ENCODE peak calls at places on chromosomes 4 and X, in ten cellular contexts. E is ecto neural progenitor cell; M is brain microvascular endothelial cell; I is ELR; W is RWPE2; K is A549; U is HepG2; T is posterior vena cava; G is H7; B is stimulated activated naive CD8-positive, alpha-beta T cell treated with anti-CD3 and anti-CD28 coated beads, Interleukin-15, amount 100 ng/mL, for 72 hours. Y is an unnamed sample.

GRCh38 chr4:13294961-13295605 is 189.1 kb downstream of the RAB28 start:
- DNase-seq in E (no peak), M (no peak), I (no peak), W (no peak), K (no peak), U (peak), T (no peak), G (no peak), B (no peak), Y (no peak)

GRCh38 chr4:54659213-54660144 is 1.7 kb downstream of the KIT start:
- DNase-seq in E (no peak), M (peak), I (peak), W (no peak), K (no peak), U (no peak), T (no peak), G (peak), B (no peak), Y (no peak)

GRCh38 chrX:115362334-115363095 is 73.0 kb downstream of the LUZP4 start:
- DNase-seq in E (no peak), M (no peak), I (peak), W (no peak), K (no peak), U (no peak), T (no peak), G (peak), B (peak), Y (no peak)

GRCh38 chr4:55553442-55553841 is 6.7 kb upstream of the CLOCK start:
- DNase-seq in E (no peak), M (no peak), I (peak), W (no peak), K (no peak), U (peak), T (no peak), G (no peak), B (no peak), Y (peak)

GRCh38 chr4:82560853-82561744 is 689 bp downstream of the TMEM150C start:
- DNase-seq in E (peak), M (no peak), I (no peak), W (no peak), K (no peak), U (no peak), T (no peak), G (no peak), B (no peak), Y (no peak)

GRCh38 chr4:158050942-158051341 is 121.9 kb downstream of the GASK1B start:
- DNase-seq in E (no peak), M (no peak), I (no peak), W (no peak), K (no peak), U (no peak), T (no peak), G (no peak), B (no peak), Y (no peak)

GRCh38 chrX:139559383-139560042 is 29.0 kb downstream of the F9 start:
- DNase-seq in E (peak), M (peak), I (peak), W (no peak), K (peak), U (peak), T (no peak), G (peak), B (peak), Y (no peak)

GRCh38 chr4:98623126-98623802 is 35.1 kb downstream of the TSPAN5 start:
- DNase-seq in E (no peak), M (no peak), I (no peak), W (no peak), K (no peak), U (no peak), T (no peak), G (no peak), B (no peak), Y (no peak)

GRCh38 chr4:55398966-55399365 is 3.2 kb downstream of the TMEM165 start:
- DNase-seq in E (no peak), M (no peak), I (peak), W (no peak), K (no peak), U (peak), T (no peak), G (no peak), B (no peak), Y (no peak)

GRCh38 chrX:12974217-12974796 is 603 bp upstream of the TMSB4X start:
- DNase-seq in E (peak), M (no peak), I (peak), W (no peak), K (peak), U (no peak), T (peak), G (peak), B (peak), Y (no peak)

GRCh38 chrX:41922125-41922521 is 1.2 kb downstream of the CASK start:
- DNase-seq in E (no peak), M (peak), I (peak), W (no peak), K (no peak), U (no peak), T (no peak), G (peak), B (peak), Y (no peak)

GRCh38 chr4:830776-831482 is 5.0 kb upstream of the CPLX1 start:
- DNase-seq in E (no peak), M (no peak), I (no peak), W (peak), K (no peak), U (no peak), T (peak), G (peak), B (no peak), Y (no peak)

GRCh38 chr4:83011779-83012630 is 1.4 kb upstream of the LIN54 start:
- DNase-seq in E (no peak), M (peak), I (peak), W (peak), K (peak), U (no peak), T (peak), G (peak), B (peak), Y (no peak)

GRCh38 chr4:144782345-144782744 is 136.4 kb downstream of the HHIP start:
- DNase-seq in E (no peak), M (no peak), I (no peak), W (no peak), K (no peak), U (no peak), T (no peak), G (no peak), B (no peak), Y (no peak)

GRCh38 chrX:132961511-132961910 is 3.1 kb upstream of the HS6ST2 start:
- DNase-seq in E (no peak), M (no peak), I (no peak), W (no peak), K (no peak), U (no peak), T (no peak), G (no peak), B (no peak), Y (no peak)

GRCh38 chrX:114178126-114178525 is 405.8 kb upstream of the HTR2C start:
- DNase-seq in E (no peak), M (no peak), I (no peak), W (no peak), K (no peak), U (no peak), T (no peak), G (no peak), B (no peak), Y (no peak)